ENCODE peak calls at places on chromosome 15, in seven cellular contexts. N is GM06990; E is left ventricle myocardium inferior; R is ELR; S is NCI-H748 treated with DMSO at 0.1 percent for 48 hours; A is stimulated activated naive CD8-positive, alpha-beta T cell treated with anti-CD3 and anti-CD28 coated beads, Interleukin-15, amount 100 ng/mL, for 72 hours; H is heart left ventricle. X is an unnamed sample.

GRCh38 chr15:43723151-43723550 is 23.1 kb upstream of the PDIA3 start:
- DNase-seq in S (no peak), A (no peak), R (no peak), H (no peak), N (no peak), E (no peak), X (no peak)

GRCh38 chr15:62909257-62909656 is 133.3 kb upstream of the TPM1 start:
- DNase-seq in R (no peak), N (no peak), A (no peak), S (no peak), E (no peak), H (no peak), X (no peak)

GRCh38 chr15:71678191-71678590 is 132.2 kb upstream of the NR2E3 start:
- DNase-seq in R (no peak), N (no peak), S (no peak), A (no peak), E (no peak), H (no peak), X (no peak)

GRCh38 chr15:31472636-31473383 is 146.2 kb downstream of the KLF13 start:
- DNase-seq in R (peak; percentile 19), H (peak; percentile 52), S (no peak), N (peak; percentile 72), E (no peak), A (peak; percentile 53), X (no peak)

GRCh38 chr15:71708052-71708432 is 102.3 kb upstream of the NR2E3 start:
- DNase-seq in R (no peak), A (no peak), E (no peak), N (no peak), H (peak; percentile 40), S (no peak), X (no peak)

GRCh38 chr15:101266787-101267186 is 10.5 kb downstream of the SELENOS start:
- DNase-seq in R (no peak), S (no peak), H (no peak), A (no peak), N (no peak), E (no peak), X (no peak)

GRCh38 chr15:96342611-96343528 is 12.4 kb downstream of the NR2F2 start:
- DNase-seq in E (no peak), S (no peak), A (no peak), R (no peak), N (no peak), H (no peak), X (no peak)

GRCh38 chr15:22979699-22980188 is 424 bp downstream of the CYFIP1 start:
- DNase-seq in S (no peak), A (peak; percentile 14), N (peak; percentile 25), R (peak; percentile 41), H (peak; percentile 45), E (no peak), X (no peak)

GRCh38 chr15:62848631-62849050 is 193.9 kb upstream of the TPM1 start:
- DNase-seq in R (peak; percentile 48), H (no peak), A (no peak), E (no peak), S (no peak), N (no peak), X (no peak)

GRCh38 chr15:74022706-74023470 is 28.4 kb downstream of the PML start:
- DNase-seq in S (no peak), E (no peak), H (no peak), A (no peak), R (no peak), N (no peak), X (no peak)

GRCh38 chr15:84889313-84889990 is 5.0 kb downstream of the SLC28A1 start:
- DNase-seq in R (no peak), A (no peak), E (no peak), H (no peak), S (no peak), N (no peak), X (no peak)

GRCh38 chr15:47184405-47185221 is 532.7 kb upstream of the SEMA6D start:
- DNase-seq in H (peak; percentile 18), A (no peak), E (peak; percentile 17), R (no peak), N (no peak), S (peak; percentile 30), X (no peak)

GRCh38 chr15:83717010-83717409 is 63.1 kb downstream of the ADAMTSL3 start:
- DNase-seq in A (no peak), R (no peak), N (no peak), S (no peak), H (no peak), E (no peak), X (no peak)

GRCh38 chr15:67505675-67506572 is 15.0 kb upstream of the C15orf61 start:
- DNase-seq in H (no peak), N (no peak), R (no peak), E (no peak), A (no peak), S (no peak), X (no peak)

GRCh38 chr15:100723323-100723801 is 121.0 kb downstream of the ASB7 start:
- DNase-seq in R (peak; percentile 26), A (no peak), S (no peak), E (no peak), H (no peak), N (no peak), X (no peak)

GRCh38 chr15:26970712-26971210 is at the start of gene GABRG3:
- DNase-seq in A (no peak), S (peak; percentile 9), R (no peak), E (no peak), H (no peak), N (no peak), X (no peak)

GRCh38 chr15:75815811-75816719 is 27.2 kb upstream of the UBE2Q2 start:
- DNase-seq in A (no peak), N (no peak), H (no peak), E (no peak), R (no peak), S (no peak), X (no peak)

GRCh38 chr15:49421991-49422390 is 1.1 kb upstream of the FGF7 start:
- DNase-seq in H (no peak), R (peak; percentile 64), S (peak; percentile 25), E (peak; percentile 30), A (peak; percentile 29), N (no peak), X (peak; percentile 50)

GRCh38 chr15:66076591-66077319 is 176.8 kb downstream of the MEGF11 start:
- DNase-seq in S (no peak), A (no peak), E (no peak), H (no peak), N (no peak), R (no peak), X (no peak)

GRCh38 chr15:101063891-101064794 is 145.0 kb downstream of the LRRK1 start:
- DNase-seq in E (peak; percentile 58), N (no peak), H (peak; percentile 25), A (no peak), S (no peak), R (no peak), X (no peak)

GRCh38 chr15:101091080-101092017 is 160.5 kb downstream of the CHSY1 start:
- DNase-seq in S (no peak), N (no peak), E (peak; percentile 66), R (peak; percentile 69), A (no peak), H (peak; percentile 68), X (no peak)

GRCh38 chr15:39785806-39786205 is 3.2 kb upstream of the FSIP1 start:
- DNase-seq in E (no peak), S (no peak), R (no peak), H (no peak), A (no peak), N (no peak), X (no peak)

GRCh38 chr15:95347846-95348245 is 982.7 kb upstream of the NR2F2 start:
- DNase-seq in H (no peak), E (no peak), R (no peak), A (no peak), N (no peak), S (no peak), X (no peak)

GRCh38 chr15:66269326-66270090 is 16.0 kb upstream of the MEGF11 start:
- DNase-seq in H (no peak), S (no peak), A (no peak), R (peak; percentile 61), N (no peak), E (no peak), X (no peak)

GRCh38 chr15:59299919-59300617 is 72.6 kb downstream of the MYO1E start:
- DNase-seq in N (peak; percentile 77), A (peak; percentile 80), S (no peak), H (peak; percentile 67), E (peak; percentile 45), R (peak; percentile 98), X (no peak)

GRCh38 chr15:50275908-50276307 is 10.4 kb upstream of the HDC start:
- DNase-seq in N (no peak), A (no peak), S (no peak), E (no peak), H (no peak), R (no peak), X (no peak)

GRCh38 chr15:78640840-78641733 is at the start of gene CHRNB4:
- DNase-seq in E (no peak), H (no peak), S (no peak), R (no peak), A (peak; percentile 23), N (no peak), X (no peak)

GRCh38 chr15:79994651-79995050 is 23.7 kb upstream of the BCL2A1 start:
- DNase-seq in A (no peak), S (no peak), N (no peak), H (no peak), E (no peak), R (peak; percentile 66), X (no peak)

GRCh38 chr15:88664151-88664778 is 25.4 kb downstream of the ISG20 start:
- DNase-seq in H (no peak), A (peak; percentile 45), N (no peak), E (no peak), R (peak; percentile 41), S (no peak), X (no peak)

GRCh38 chr15:51046799-51047449 is 47.8 kb downstream of the TNFAIP8L3 start:
- DNase-seq in R (peak; percentile 9), A (no peak), E (peak; percentile 21), H (peak; percentile 30), N (no peak), S (no peak), X (no peak)

GRCh38 chr15:70187331-70187730 is 89.6 kb upstream of the TLE3 start:
- DNase-seq in R (no peak), S (no peak), H (no peak), N (no peak), E (no peak), A (no peak), X (no peak)

GRCh38 chr15:92810418-92811138 is 89.5 kb upstream of the CHD2 start:
- DNase-seq in H (peak; percentile 74), A (peak; percentile 47), R (peak; percentile 82), N (no peak), S (peak; percentile 73), E (peak; percentile 83), X (peak; percentile 64)

GRCh38 chr15:41806291-41807181 is 21.4 kb upstream of the JMJD7 start:
- DNase-seq in A (no peak), S (no peak), E (peak; percentile 34), N (no peak), R (no peak), H (no peak), X (no peak)

GRCh38 chr15:36363335-36363734 is 216.1 kb upstream of the CDIN1 start:
- DNase-seq in E (no peak), S (no peak), A (no peak), R (no peak), N (no peak), H (no peak), X (no peak)

X was measured in NCI-H2081 treated with DMSO at 0.1 percent for 48 hours.